ENCODE peak calls at places on chromosomes 5 and 9, in seven cellular contexts. One of them, this sample, is unnamed.

GRCh38 chr5:343461-344401 is 22.2 kb downstream of the AHRR start:
- DNase-seq in left lung: peak
- DNase-seq in sigmoid colon: no peak
- DNase-seq in stomach: peak
- DNase-seq in HepG2: peak
- DNase-seq in left ventricle myocardium inferior: peak
- DNase-seq in esophagus squamous epithelium: no peak
- DNase-seq in this sample: peak

GRCh38 chr9:129487658-129488483 is 133.0 kb downstream of the C9orf50 start:
- DNase-seq in esophagus squamous epithelium: no peak
- DNase-seq in left lung: no peak
- DNase-seq in left ventricle myocardium inferior: peak
- DNase-seq in sigmoid colon: peak
- DNase-seq in HepG2: no peak
- DNase-seq in stomach: peak
- DNase-seq in this sample: no peak

GRCh38 chr9:4750021-4750673 is 9.1 kb upstream of the AK3 start:
- DNase-seq in stomach: no peak
- DNase-seq in sigmoid colon: no peak
- DNase-seq in left ventricle myocardium inferior: no peak
- DNase-seq in HepG2: no peak
- DNase-seq in left lung: no peak
- DNase-seq in esophagus squamous epithelium: no peak
- DNase-seq in this sample: peak

GRCh38 chr5:6115866-6116265 is 262.5 kb downstream of the MED10 start:
- DNase-seq in left lung: no peak
- DNase-seq in esophagus squamous epithelium: no peak
- DNase-seq in left ventricle myocardium inferior: no peak
- DNase-seq in sigmoid colon: no peak
- DNase-seq in HepG2: no peak
- DNase-seq in stomach: no peak
- DNase-seq in this sample: no peak

GRCh38 chr9:5429873-5430564 is 7.7 kb downstream of the PLGRKT start:
- DNase-seq in stomach: no peak
- DNase-seq in left lung: no peak
- DNase-seq in esophagus squamous epithelium: no peak
- DNase-seq in sigmoid colon: no peak
- DNase-seq in left ventricle myocardium inferior: no peak
- DNase-seq in HepG2: no peak
- DNase-seq in this sample: no peak

GRCh38 chr9:121631978-121632418 is 19.4 kb upstream of the DAB2IP start:
- DNase-seq in left ventricle myocardium inferior: no peak
- DNase-seq in stomach: no peak
- DNase-seq in sigmoid colon: no peak
- DNase-seq in left lung: no peak
- DNase-seq in esophagus squamous epithelium: no peak
- DNase-seq in HepG2: no peak
- DNase-seq in this sample: no peak

GRCh38 chr9:123375725-123376132 is 19.7 kb downstream of the CRB2 start:
- DNase-seq in esophagus squamous epithelium: no peak
- DNase-seq in left ventricle myocardium inferior: no peak
- DNase-seq in stomach: no peak
- DNase-seq in sigmoid colon: peak
- DNase-seq in left lung: peak
- DNase-seq in HepG2: peak
- DNase-seq in this sample: peak

GRCh38 chr9:114364123-114364522 is 23.7 kb downstream of the AKNA start:
- DNase-seq in left lung: no peak
- DNase-seq in left ventricle myocardium inferior: no peak
- DNase-seq in stomach: no peak
- DNase-seq in esophagus squamous epithelium: no peak
- DNase-seq in HepG2: peak
- DNase-seq in sigmoid colon: no peak
- DNase-seq in this sample: no peak

GRCh38 chr9:137985637-137986071 is 108.1 kb downstream of the CACNA1B start:
- DNase-seq in left ventricle myocardium inferior: no peak
- DNase-seq in HepG2: no peak
- DNase-seq in stomach: no peak
- DNase-seq in sigmoid colon: peak
- DNase-seq in esophagus squamous epithelium: no peak
- DNase-seq in left lung: no peak
- DNase-seq in this sample: no peak

GRCh38 chr5:92560698-92561361 is 1020.2 kb downstream of the NR2F1-AS1 start:
- DNase-seq in stomach: no peak
- DNase-seq in HepG2: no peak
- DNase-seq in left lung: no peak
- DNase-seq in sigmoid colon: no peak
- DNase-seq in esophagus squamous epithelium: no peak
- DNase-seq in left ventricle myocardium inferior: no peak
- DNase-seq in this sample: no peak

GRCh38 chr5:53326420-53327153 is 153.8 kb upstream of the FST start:
- DNase-seq in left ventricle myocardium inferior: no peak
- DNase-seq in stomach: no peak
- DNase-seq in HepG2: no peak
- DNase-seq in esophagus squamous epithelium: no peak
- DNase-seq in sigmoid colon: no peak
- DNase-seq in left lung: no peak
- DNase-seq in this sample: no peak

DNA sequence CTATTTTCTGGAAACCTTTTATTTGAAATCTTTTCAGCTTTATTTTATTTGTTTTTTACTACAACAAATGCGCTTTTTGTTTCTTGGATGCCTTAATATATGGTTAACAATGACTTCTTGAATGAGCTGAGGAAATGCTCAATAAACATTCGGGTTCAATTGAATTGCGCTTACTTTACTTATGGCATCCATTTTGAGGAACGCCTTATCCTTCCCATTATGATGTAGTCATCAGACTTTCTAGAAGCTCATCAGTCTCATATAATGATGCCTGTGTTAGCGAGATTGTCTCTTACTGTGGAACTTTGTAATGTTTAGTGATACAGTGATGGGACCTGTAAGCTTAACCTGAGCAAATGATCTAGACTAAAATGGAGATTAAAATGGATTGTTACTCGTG is 916 bp downstream of the SHLD3 start:
- DNase-seq in left ventricle myocardium inferior: no peak
- DNase-seq in left lung: no peak
- DNase-seq in esophagus squamous epithelium: no peak
- DNase-seq in HepG2: no peak
- DNase-seq in stomach: no peak
- DNase-seq in sigmoid colon: no peak
- DNase-seq in this sample: no peak
- H3K4me3 ChIP-seq in left ventricle myocardium inferior: peak
- H3K4me3 ChIP-seq in left lung: peak
- H3K4me3 ChIP-seq in esophagus squamous epithelium: peak
- H3K4me3 ChIP-seq in HepG2: peak
- H3K4me3 ChIP-seq in stomach: peak
- H3K4me3 ChIP-seq in sigmoid colon: peak
- H3K4me3 ChIP-seq in this sample: peak

GRCh38 chr5:150152636-150153462 is 2.8 kb downstream of the PDGFRB start:
- DNase-seq in HepG2: no peak
- DNase-seq in stomach: no peak
- DNase-seq in left lung: no peak
- DNase-seq in esophagus squamous epithelium: no peak
- DNase-seq in sigmoid colon: no peak
- DNase-seq in left ventricle myocardium inferior: no peak
- DNase-seq in this sample: peak

GRCh38 chr5:150153957-150154617 is 1.6 kb downstream of the PDGFRB start:
- DNase-seq in left lung: no peak
- DNase-seq in left ventricle myocardium inferior: no peak
- DNase-seq in HepG2: peak
- DNase-seq in sigmoid colon: no peak
- DNase-seq in esophagus squamous epithelium: no peak
- DNase-seq in stomach: no peak
- DNase-seq in this sample: no peak

GRCh38 chr5:150155258-150156032 is at the start of gene PDGFRB:
- DNase-seq in HepG2: no peak
- DNase-seq in sigmoid colon: peak
- DNase-seq in esophagus squamous epithelium: no peak
- DNase-seq in left ventricle myocardium inferior: peak
- DNase-seq in stomach: peak
- DNase-seq in left lung: no peak
- DNase-seq in this sample: peak

GRCh38 chr5:150154618-150155134 is 969 bp downstream of the PDGFRB start:
- DNase-seq in left ventricle myocardium inferior: no peak
- DNase-seq in HepG2: no peak
- DNase-seq in left lung: no peak
- DNase-seq in sigmoid colon: no peak
- DNase-seq in stomach: no peak
- DNase-seq in esophagus squamous epithelium: no peak
- DNase-seq in this sample: no peak

GRCh38 chr5:150153483-150153882 is 2.2 kb downstream of the PDGFRB start:
- DNase-seq in esophagus squamous epithelium: no peak
- DNase-seq in left ventricle myocardium inferior: no peak
- DNase-seq in HepG2: no peak
- DNase-seq in left lung: no peak
- DNase-seq in sigmoid colon: no peak
- DNase-seq in stomach: no peak
- DNase-seq in this sample: no peak
- H3K4me3 ChIP-seq in esophagus squamous epithelium: peak
- H3K4me3 ChIP-seq in left ventricle myocardium inferior: peak
- H3K4me3 ChIP-seq in HepG2: no peak
- H3K4me3 ChIP-seq in left lung: peak
- H3K4me3 ChIP-seq in sigmoid colon: peak
- H3K4me3 ChIP-seq in stomach: peak
- H3K4me3 ChIP-seq in this sample: no peak

GRCh38 chr5:79547429-79547822 is 33.5 kb upstream of the HOMER1 start:
- DNase-seq in left lung: no peak
- DNase-seq in stomach: no peak
- DNase-seq in esophagus squamous epithelium: no peak
- DNase-seq in sigmoid colon: no peak
- DNase-seq in HepG2: peak
- DNase-seq in left ventricle myocardium inferior: no peak
- DNase-seq in this sample: no peak

GRCh38 chr5:79540939-79541338 is 27.0 kb upstream of the HOMER1 start:
- DNase-seq in HepG2: peak
- DNase-seq in sigmoid colon: no peak
- DNase-seq in left ventricle myocardium inferior: no peak
- DNase-seq in stomach: no peak
- DNase-seq in left lung: no peak
- DNase-seq in esophagus squamous epithelium: no peak
- DNase-seq in this sample: no peak

GRCh38 chr5:79544136-79544535 is 30.2 kb upstream of the HOMER1 start:
- DNase-seq in stomach: no peak
- DNase-seq in left ventricle myocardium inferior: peak
- DNase-seq in left lung: no peak
- DNase-seq in sigmoid colon: no peak
- DNase-seq in HepG2: no peak
- DNase-seq in esophagus squamous epithelium: no peak
- DNase-seq in this sample: peak

GRCh38 chr5:79547982-79548381 is 34.0 kb upstream of the HOMER1 start:
- DNase-seq in left lung: no peak
- DNase-seq in esophagus squamous epithelium: no peak
- DNase-seq in sigmoid colon: no peak
- DNase-seq in stomach: no peak
- DNase-seq in left ventricle myocardium inferior: no peak
- DNase-seq in HepG2: no peak
- DNase-seq in this sample: no peak

GRCh38 chr5:79546782-79547428 is 33.0 kb upstream of the HOMER1 start:
- DNase-seq in sigmoid colon: no peak
- DNase-seq in stomach: no peak
- DNase-seq in left ventricle myocardium inferior: no peak
- DNase-seq in left lung: no peak
- DNase-seq in esophagus squamous epithelium: no peak
- DNase-seq in HepG2: peak
- DNase-seq in this sample: no peak
- H3K4me3 ChIP-seq in sigmoid colon: no peak
- H3K4me3 ChIP-seq in stomach: no peak
- H3K4me3 ChIP-seq in left ventricle myocardium inferior: no peak
- H3K4me3 ChIP-seq in left lung: no peak
- H3K4me3 ChIP-seq in esophagus squamous epithelium: no peak
- H3K4me3 ChIP-seq in HepG2: peak
- H3K4me3 ChIP-seq in this sample: no peak

GRCh38 chr9:13648676-13649075 is 369.2 kb upstream of the MPDZ start:
- DNase-seq in left lung: no peak
- DNase-seq in left ventricle myocardium inferior: no peak
- DNase-seq in esophagus squamous epithelium: no peak
- DNase-seq in HepG2: no peak
- DNase-seq in stomach: no peak
- DNase-seq in sigmoid colon: no peak
- DNase-seq in this sample: no peak

GRCh38 chr9:13646500-13646899 is 367.0 kb upstream of the MPDZ start:
- DNase-seq in esophagus squamous epithelium: no peak
- DNase-seq in left lung: no peak
- DNase-seq in sigmoid colon: no peak
- DNase-seq in HepG2: no peak
- DNase-seq in stomach: no peak
- DNase-seq in left ventricle myocardium inferior: no peak
- DNase-seq in this sample: no peak

GRCh38 chr9:13648068-13648467 is 368.6 kb upstream of the MPDZ start:
- DNase-seq in left ventricle myocardium inferior: no peak
- DNase-seq in esophagus squamous epithelium: no peak
- DNase-seq in sigmoid colon: no peak
- DNase-seq in HepG2: no peak
- DNase-seq in left lung: no peak
- DNase-seq in stomach: no peak
- DNase-seq in this sample: no peak

GRCh38 chr9:13651969-13652663 is 372.6 kb upstream of the MPDZ start:
- DNase-seq in sigmoid colon: no peak
- DNase-seq in left lung: no peak
- DNase-seq in left ventricle myocardium inferior: peak
- DNase-seq in HepG2: no peak
- DNase-seq in esophagus squamous epithelium: no peak
- DNase-seq in stomach: no peak
- DNase-seq in this sample: no peak

GRCh38 chr9:13651526-13651925 is 372.0 kb upstream of the MPDZ start:
- DNase-seq in left lung: no peak
- DNase-seq in esophagus squamous epithelium: no peak
- DNase-seq in left ventricle myocardium inferior: no peak
- DNase-seq in HepG2: no peak
- DNase-seq in stomach: no peak
- DNase-seq in sigmoid colon: no peak
- DNase-seq in this sample: no peak
- H3K4me3 ChIP-seq in left lung: no peak
- H3K4me3 ChIP-seq in esophagus squamous epithelium: no peak
- H3K4me3 ChIP-seq in left ventricle myocardium inferior: no peak
- H3K4me3 ChIP-seq in HepG2: no peak
- H3K4me3 ChIP-seq in stomach: no peak
- H3K4me3 ChIP-seq in sigmoid colon: no peak
- H3K4me3 ChIP-seq in this sample: no peak

GRCh38 chr9:35845824-35846771 is 17.1 kb downstream of the TMEM8B start:
- DNase-seq in left ventricle myocardium inferior: no peak
- DNase-seq in esophagus squamous epithelium: no peak
- DNase-seq in left lung: no peak
- DNase-seq in HepG2: no peak
- DNase-seq in stomach: no peak
- DNase-seq in sigmoid colon: peak
- DNase-seq in this sample: no peak
- H3K4me3 ChIP-seq in left ventricle myocardium inferior: no peak
- H3K4me3 ChIP-seq in esophagus squamous epithelium: no peak
- H3K4me3 ChIP-seq in left lung: no peak
- H3K4me3 ChIP-seq in HepG2: no peak
- H3K4me3 ChIP-seq in stomach: peak
- H3K4me3 ChIP-seq in sigmoid colon: no peak
- H3K4me3 ChIP-seq in this sample: no peak

GRCh38 chr5:2120361-2120760 is 237.6 kb upstream of the IRX4 start:
- DNase-seq in sigmoid colon: no peak
- DNase-seq in left ventricle myocardium inferior: no peak
- DNase-seq in stomach: no peak
- DNase-seq in left lung: no peak
- DNase-seq in HepG2: no peak
- DNase-seq in esophagus squamous epithelium: no peak
- DNase-seq in this sample: no peak
- H3K4me3 ChIP-seq in sigmoid colon: no peak
- H3K4me3 ChIP-seq in left ventricle myocardium inferior: no peak
- H3K4me3 ChIP-seq in stomach: no peak
- H3K4me3 ChIP-seq in left lung: no peak
- H3K4me3 ChIP-seq in HepG2: no peak
- H3K4me3 ChIP-seq in esophagus squamous epithelium: no peak
- H3K4me3 ChIP-seq in this sample: no peak

This sample was measured in cardiac muscle cell.